ENCODE peak calls at places on chromosomes 12 and 14, in eight cellular contexts. One of them, this sample, is unnamed. For H3K4me1, the result is how much of the 10 kb centered on the place peaks cover.

GRCh38 chr12:28563286-28563685 is 373.0 kb downstream of the CCDC91 start:
- DNase-seq in heart left ventricle: no peak
- DNase-seq in spleen: no peak
- DNase-seq in heart right ventricle: no peak
- DNase-seq in fibroblast of lung: no peak
- DNase-seq in endodermal cell: no peak
- DNase-seq in ovary: no peak
- DNase-seq in BE2C: no peak
- DNase-seq in this sample: no peak

GRCh38 chr12:52581481-52581880 is 7.8 kb upstream of the KRT74 start:
- DNase-seq in heart right ventricle: no peak
- DNase-seq in endodermal cell: peak
- DNase-seq in BE2C: no peak
- DNase-seq in fibroblast of lung: peak
- DNase-seq in heart left ventricle: no peak
- DNase-seq in ovary: no peak
- DNase-seq in spleen: no peak
- DNase-seq in this sample: no peak

GRCh38 chr12:24069532-24070395 is 120.3 kb upstream of the SOX5 start:
- DNase-seq in heart left ventricle: no peak
- DNase-seq in BE2C: no peak
- DNase-seq in ovary: no peak
- DNase-seq in spleen: no peak
- DNase-seq in heart right ventricle: no peak
- DNase-seq in fibroblast of lung: peak
- DNase-seq in endodermal cell: peak
- DNase-seq in this sample: peak

GRCh38 chr14:101009531-101009930 is 106.0 kb upstream of the RTL1 start:
- DNase-seq in BE2C: no peak
- DNase-seq in spleen: peak
- DNase-seq in endodermal cell: peak
- DNase-seq in heart right ventricle: no peak
- DNase-seq in heart left ventricle: no peak
- DNase-seq in ovary: peak
- DNase-seq in fibroblast of lung: no peak
- DNase-seq in this sample: no peak

GRCh38 chr14:75654127-75654732 is 6.4 kb downstream of the ERG28 start:
- DNase-seq in ovary: peak
- DNase-seq in heart left ventricle: peak
- DNase-seq in fibroblast of lung: peak
- DNase-seq in BE2C: peak
- DNase-seq in endodermal cell: peak
- DNase-seq in heart right ventricle: peak
- DNase-seq in spleen: peak
- DNase-seq in this sample: peak

GRCh38 chr14:72443991-72444431 is 449.9 kb downstream of the DPF3 start:
- DNase-seq in ovary: no peak
- DNase-seq in fibroblast of lung: peak
- DNase-seq in endodermal cell: no peak
- DNase-seq in heart right ventricle: no peak
- DNase-seq in BE2C: no peak
- DNase-seq in spleen: no peak
- DNase-seq in heart left ventricle: no peak
- DNase-seq in this sample: no peak

GRCh38 chr14:72401632-72402428 is 469.6 kb downstream of the RGS6 start:
- DNase-seq in heart left ventricle: no peak
- DNase-seq in ovary: no peak
- DNase-seq in BE2C: no peak
- DNase-seq in fibroblast of lung: peak
- DNase-seq in endodermal cell: no peak
- DNase-seq in spleen: no peak
- DNase-seq in heart right ventricle: no peak
- DNase-seq in this sample: no peak

GRCh38 chr12:132009336-132009859 is 59.7 kb downstream of the EP400 start:
- DNase-seq in spleen: no peak
- DNase-seq in heart left ventricle: no peak
- DNase-seq in BE2C: no peak
- DNase-seq in fibroblast of lung: no peak
- DNase-seq in endodermal cell: no peak
- DNase-seq in heart right ventricle: no peak
- DNase-seq in ovary: no peak
- DNase-seq in this sample: no peak

GRCh38 chr12:53194973-53195372 is 12.1 kb downstream of the ITGB7 start:
- DNase-seq in BE2C: no peak
- DNase-seq in heart right ventricle: no peak
- DNase-seq in spleen: no peak
- DNase-seq in fibroblast of lung: no peak
- DNase-seq in heart left ventricle: no peak
- DNase-seq in endodermal cell: no peak
- DNase-seq in ovary: no peak
- DNase-seq in this sample: no peak

DNA sequence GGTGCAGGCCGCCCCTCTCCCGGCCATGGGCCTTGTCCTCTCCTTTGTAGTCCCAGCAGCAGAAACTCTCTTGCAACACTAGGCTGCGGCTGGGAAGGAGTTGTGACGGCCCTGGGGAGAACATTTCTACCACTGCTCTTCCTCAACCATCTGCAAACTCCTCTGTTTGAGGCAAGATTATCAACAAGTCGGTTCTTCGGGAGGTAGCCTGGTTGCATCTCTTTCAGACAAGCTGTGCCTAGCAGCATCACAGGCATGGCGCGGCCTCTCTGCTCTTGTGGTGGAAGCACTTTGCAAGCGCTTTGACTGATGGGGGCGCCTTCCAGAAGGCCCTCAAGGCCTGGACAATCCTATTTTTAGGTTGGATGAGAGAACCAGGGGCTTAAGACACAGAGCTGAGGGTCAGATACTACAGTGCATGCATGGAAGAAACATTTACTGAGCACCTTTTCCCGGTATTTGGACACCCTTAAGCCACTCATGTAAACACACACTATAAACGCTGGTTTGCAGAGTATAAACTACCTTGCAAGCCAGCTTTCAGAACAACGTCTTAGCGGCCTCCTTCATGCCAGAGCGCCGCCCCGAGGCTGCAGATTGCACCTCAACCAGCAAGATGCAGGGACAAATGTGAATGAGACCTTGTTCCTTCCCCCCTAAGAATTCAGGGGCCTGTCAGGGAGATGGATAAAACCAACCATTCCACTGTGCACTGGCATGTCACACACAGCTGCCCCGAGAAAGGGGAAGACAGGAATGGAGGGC is 1.3 kb upstream of the PRIMA1 start:
- DNase-seq in BE2C: no peak
- DNase-seq in spleen: no peak
- DNase-seq in endodermal cell: peak
- DNase-seq in fibroblast of lung: no peak
- DNase-seq in heart left ventricle: no peak
- DNase-seq in ovary: no peak
- DNase-seq in heart right ventricle: no peak
- DNase-seq in this sample: no peak
- TF ChIP-seq CTCF in BE2C: no peak
- TF ChIP-seq CTCF in spleen: no peak
- TF ChIP-seq CTCF in endodermal cell: no peak
- TF ChIP-seq CTCF in fibroblast of lung: no peak
- TF ChIP-seq CTCF in heart left ventricle: no peak
- TF ChIP-seq CTCF in ovary: peak
- TF ChIP-seq CTCF in heart right ventricle: no peak
- TF ChIP-seq CTCF in this sample: peak

GRCh38 chr14:50038398-50039119 is 77.8 kb downstream of the VCPKMT start:
- DNase-seq in heart left ventricle: peak
- DNase-seq in fibroblast of lung: peak
- DNase-seq in heart right ventricle: no peak
- DNase-seq in ovary: no peak
- DNase-seq in BE2C: no peak
- DNase-seq in endodermal cell: peak
- DNase-seq in spleen: no peak
- DNase-seq in this sample: no peak

GRCh38 chr14:50036637-50037036 is 79.7 kb downstream of the VCPKMT start:
- DNase-seq in spleen: no peak
- DNase-seq in endodermal cell: no peak
- DNase-seq in heart left ventricle: no peak
- DNase-seq in BE2C: no peak
- DNase-seq in ovary: no peak
- DNase-seq in heart right ventricle: no peak
- DNase-seq in fibroblast of lung: no peak
- DNase-seq in this sample: no peak

GRCh38 chr14:50036211-50036610 is 80.2 kb downstream of the VCPKMT start:
- DNase-seq in spleen: no peak
- DNase-seq in heart left ventricle: no peak
- DNase-seq in BE2C: no peak
- DNase-seq in heart right ventricle: no peak
- DNase-seq in ovary: no peak
- DNase-seq in endodermal cell: no peak
- DNase-seq in fibroblast of lung: no peak
- DNase-seq in this sample: no peak

GRCh38 chr14:50037837-50038236 is 78.5 kb downstream of the VCPKMT start:
- DNase-seq in spleen: no peak
- DNase-seq in heart left ventricle: peak
- DNase-seq in BE2C: no peak
- DNase-seq in fibroblast of lung: no peak
- DNase-seq in heart right ventricle: no peak
- DNase-seq in endodermal cell: no peak
- DNase-seq in ovary: no peak
- DNase-seq in this sample: no peak

DNA sequence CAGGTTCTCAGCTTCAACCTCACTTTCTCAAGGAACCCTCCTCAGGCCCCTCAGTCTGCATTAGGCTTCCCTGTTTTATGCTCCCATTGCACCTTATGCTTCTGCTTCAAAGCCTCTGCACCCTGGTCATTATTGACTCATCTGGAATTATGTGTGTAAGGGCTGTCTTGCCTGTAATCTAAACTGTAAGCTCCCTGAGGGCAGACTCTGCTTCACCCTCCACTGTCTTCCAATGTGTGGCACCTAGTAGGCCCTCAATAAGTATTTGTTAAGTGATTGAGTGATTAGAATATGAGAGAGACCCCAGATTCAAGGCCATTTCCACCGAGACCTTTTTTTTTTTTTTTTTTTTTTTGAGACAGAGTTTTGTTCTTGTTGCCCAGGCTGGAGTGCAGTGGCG is 79.1 kb downstream of the VCPKMT start:
- DNase-seq in BE2C: no peak
- DNase-seq in heart left ventricle: no peak
- DNase-seq in spleen: no peak
- DNase-seq in endodermal cell: no peak
- DNase-seq in fibroblast of lung: no peak
- DNase-seq in heart right ventricle: no peak
- DNase-seq in ovary: no peak
- DNase-seq in this sample: no peak
- H3K4me1 ChIP-seq in BE2C: under half
- H3K4me1 ChIP-seq in heart left ventricle: under half
- H3K4me1 ChIP-seq in spleen: under half
- H3K4me1 ChIP-seq in endodermal cell: under half
- H3K4me1 ChIP-seq in fibroblast of lung: under half
- H3K4me1 ChIP-seq in heart right ventricle: under half
- H3K4me1 ChIP-seq in ovary: under half
- H3K4me1 ChIP-seq in this sample: under half

DNA sequence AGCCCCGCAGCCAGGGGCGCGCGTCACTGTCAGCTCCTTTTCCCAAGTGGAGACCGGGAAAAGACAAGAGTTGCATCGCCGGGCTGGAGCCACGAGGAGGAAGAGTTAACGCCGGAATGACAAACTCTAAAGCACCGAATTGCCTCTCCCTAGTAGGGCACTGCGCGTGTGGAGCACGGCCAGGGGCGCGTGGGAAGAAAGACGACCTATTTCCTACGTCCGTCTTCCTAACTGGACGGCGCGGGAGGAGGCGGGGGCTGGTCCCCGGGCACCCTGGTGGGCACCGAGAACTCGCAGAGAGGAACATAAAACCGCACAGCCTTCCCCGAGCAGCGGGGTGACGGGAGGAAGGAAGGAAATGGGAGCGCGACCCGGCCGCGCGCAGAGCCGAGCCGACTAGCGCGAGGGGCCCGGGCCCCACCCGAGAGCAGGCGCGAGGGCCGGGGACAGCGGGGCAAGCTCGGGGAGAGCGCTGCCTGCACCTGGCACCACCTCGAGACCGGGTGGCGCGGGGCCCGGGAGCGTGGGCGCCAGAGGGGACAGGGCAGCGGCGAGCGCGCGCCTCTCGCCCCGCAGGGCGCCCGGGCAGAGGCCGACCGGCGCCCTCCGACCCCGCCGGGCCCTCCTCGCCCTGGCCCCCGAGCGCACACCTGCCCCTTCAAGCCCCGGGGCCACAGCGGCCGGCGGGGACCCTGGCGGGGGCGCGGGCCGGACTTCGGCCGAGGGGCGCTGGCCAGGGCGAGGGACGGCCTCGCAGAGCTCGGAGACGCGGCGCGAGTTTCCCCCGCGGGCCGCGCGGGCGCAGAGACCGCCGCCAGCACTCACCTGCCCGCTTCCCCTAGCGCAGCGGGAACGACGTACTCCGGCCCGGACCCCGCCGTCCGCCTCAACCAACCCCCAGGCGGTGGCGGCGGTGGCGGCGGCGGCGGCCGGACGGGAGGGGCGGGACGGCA is 480 bp downstream of the SETD3 start:
- DNase-seq in spleen: peak
- DNase-seq in ovary: peak
- DNase-seq in heart right ventricle: peak
- DNase-seq in fibroblast of lung: peak
- DNase-seq in endodermal cell: peak
- DNase-seq in heart left ventricle: peak
- DNase-seq in BE2C: peak
- DNase-seq in this sample: peak
- TF ChIP-seq CTCF in spleen: peak
- TF ChIP-seq CTCF in ovary: no peak
- TF ChIP-seq CTCF in heart right ventricle: no peak
- TF ChIP-seq CTCF in fibroblast of lung: no peak
- TF ChIP-seq CTCF in endodermal cell: peak
- TF ChIP-seq CTCF in heart left ventricle: peak
- TF ChIP-seq CTCF in BE2C: peak
- TF ChIP-seq CTCF in this sample: no peak

GRCh38 chr12:32107376-32108267 is 975 bp downstream of the BICD1 start:
- DNase-seq in fibroblast of lung: peak
- DNase-seq in heart right ventricle: no peak
- DNase-seq in endodermal cell: peak
- DNase-seq in heart left ventricle: no peak
- DNase-seq in spleen: no peak
- DNase-seq in ovary: peak
- DNase-seq in BE2C: peak
- DNase-seq in this sample: peak
- H3K4me1 ChIP-seq in fibroblast of lung: under half
- H3K4me1 ChIP-seq in heart right ventricle: under half
- H3K4me1 ChIP-seq in endodermal cell: under half
- H3K4me1 ChIP-seq in heart left ventricle: under half
- H3K4me1 ChIP-seq in spleen: under half
- H3K4me1 ChIP-seq in ovary: under half
- H3K4me1 ChIP-seq in BE2C: under half
- H3K4me1 ChIP-seq in this sample: under half